ENCODE peak calls at places on chromosomes 2 and 18, in six cellular contexts. One of them, this sample, is unnamed.

GRCh38 chr2:56183643-56184499 is at the start of gene CCDC85A:
- DNase-seq in type B pancreatic cell: peak
- DNase-seq in choroid plexus epithelial cell: peak
- DNase-seq in GM12865: peak
- DNase-seq in neural crest cell: peak
- DNase-seq in mesothelial cell of epicardium: peak
- DNase-seq in this sample: peak

GRCh38 chr2:46008082-46008870 is 288.9 kb upstream of the EPAS1 start:
- DNase-seq in type B pancreatic cell: no peak
- DNase-seq in choroid plexus epithelial cell: peak
- DNase-seq in GM12865: no peak
- DNase-seq in neural crest cell: no peak
- DNase-seq in mesothelial cell of epicardium: no peak
- DNase-seq in this sample: no peak

GRCh38 chr2:85259101-85259590 is 68.6 kb downstream of the TGOLN2 start:
- DNase-seq in type B pancreatic cell: no peak
- DNase-seq in choroid plexus epithelial cell: peak
- DNase-seq in GM12865: no peak
- DNase-seq in neural crest cell: no peak
- DNase-seq in mesothelial cell of epicardium: no peak
- DNase-seq in this sample: no peak

GRCh38 chr2:25078171-25079049 is 36.5 kb downstream of the EFR3B start:
- DNase-seq in type B pancreatic cell: no peak
- DNase-seq in choroid plexus epithelial cell: peak
- DNase-seq in GM12865: no peak
- DNase-seq in neural crest cell: no peak
- DNase-seq in mesothelial cell of epicardium: no peak
- DNase-seq in this sample: no peak

GRCh38 chr18:650428-650858 is 7.0 kb upstream of the TYMS start:
- DNase-seq in type B pancreatic cell: no peak
- DNase-seq in choroid plexus epithelial cell: no peak
- DNase-seq in GM12865: peak
- DNase-seq in neural crest cell: no peak
- DNase-seq in mesothelial cell of epicardium: no peak
- DNase-seq in this sample: no peak

GRCh38 chr18:40157120-40157519 is 1797.9 kb upstream of the PIK3C3 start:
- DNase-seq in type B pancreatic cell: no peak
- DNase-seq in choroid plexus epithelial cell: no peak
- DNase-seq in GM12865: no peak
- DNase-seq in neural crest cell: no peak
- DNase-seq in mesothelial cell of epicardium: no peak
- DNase-seq in this sample: no peak

GRCh38 chr2:237603718-237604362 is 13.3 kb upstream of the RAB17 start:
- DNase-seq in type B pancreatic cell: no peak
- DNase-seq in choroid plexus epithelial cell: peak
- DNase-seq in GM12865: peak
- DNase-seq in neural crest cell: no peak
- DNase-seq in mesothelial cell of epicardium: no peak
- DNase-seq in this sample: peak

GRCh38 chr18:23114911-23115310 is 20.4 kb upstream of the CABLES1 start:
- DNase-seq in type B pancreatic cell: no peak
- DNase-seq in choroid plexus epithelial cell: peak
- DNase-seq in GM12865: no peak
- DNase-seq in neural crest cell: no peak
- DNase-seq in mesothelial cell of epicardium: no peak
- DNase-seq in this sample: no peak

GRCh38 chr2:191696001-191696400 is 18.1 kb downstream of the NABP1 start:
- DNase-seq in type B pancreatic cell: no peak
- DNase-seq in choroid plexus epithelial cell: peak
- DNase-seq in GM12865: no peak
- DNase-seq in neural crest cell: no peak
- DNase-seq in mesothelial cell of epicardium: no peak
- DNase-seq in this sample: no peak

GRCh38 chr2:3254438-3254941 is 123.1 kb downstream of the EIPR1 start:
- DNase-seq in type B pancreatic cell: no peak
- DNase-seq in choroid plexus epithelial cell: no peak
- DNase-seq in GM12865: peak
- DNase-seq in neural crest cell: no peak
- DNase-seq in mesothelial cell of epicardium: no peak
- DNase-seq in this sample: peak

DNA sequence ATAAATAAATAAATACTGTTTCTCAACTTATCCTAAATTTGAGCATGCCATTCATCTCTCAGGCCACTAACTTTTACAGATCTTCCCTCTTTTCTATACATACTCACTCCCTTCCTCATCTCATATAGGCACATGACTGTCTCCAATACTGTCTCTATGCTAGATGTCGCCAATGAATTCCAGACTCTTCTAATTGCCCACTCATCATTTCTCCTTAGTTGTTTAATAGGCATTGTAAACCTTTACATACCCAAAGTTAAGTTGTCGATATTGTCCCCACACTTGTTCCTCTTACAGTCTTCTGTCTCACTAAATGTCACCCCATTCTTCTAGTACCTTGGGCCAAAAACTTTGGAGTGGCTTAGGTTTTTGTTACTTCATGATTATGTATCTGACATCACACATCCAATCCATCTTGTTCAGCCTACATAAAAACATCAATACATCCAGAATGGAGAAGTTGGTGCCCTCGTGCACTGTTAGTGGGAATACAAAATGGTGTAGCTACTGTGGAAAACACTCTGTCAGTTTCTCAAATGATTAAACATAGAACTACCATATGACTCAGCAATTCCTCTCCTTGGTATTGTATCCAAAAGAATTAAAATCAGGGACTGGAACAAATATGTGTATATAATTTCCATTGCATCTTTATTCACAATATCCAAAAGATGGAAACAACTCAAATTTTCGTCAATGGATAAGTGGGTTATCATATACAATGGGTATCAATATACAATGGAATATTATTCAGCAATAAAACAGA is 935.1 kb downstream of the SLC4A3 start:
- DNase-seq in type B pancreatic cell: no peak
- DNase-seq in choroid plexus epithelial cell: no peak
- DNase-seq in GM12865: no peak
- DNase-seq in neural crest cell: no peak
- DNase-seq in mesothelial cell of epicardium: no peak
- DNase-seq in this sample: no peak
- TF ChIP-seq CTCF in type B pancreatic cell: no peak
- TF ChIP-seq CTCF in choroid plexus epithelial cell: no peak
- TF ChIP-seq CTCF in GM12865: no peak
- TF ChIP-seq CTCF in neural crest cell: no peak
- TF ChIP-seq CTCF in mesothelial cell of epicardium: no peak
- TF ChIP-seq CTCF in this sample: no peak

DNA sequence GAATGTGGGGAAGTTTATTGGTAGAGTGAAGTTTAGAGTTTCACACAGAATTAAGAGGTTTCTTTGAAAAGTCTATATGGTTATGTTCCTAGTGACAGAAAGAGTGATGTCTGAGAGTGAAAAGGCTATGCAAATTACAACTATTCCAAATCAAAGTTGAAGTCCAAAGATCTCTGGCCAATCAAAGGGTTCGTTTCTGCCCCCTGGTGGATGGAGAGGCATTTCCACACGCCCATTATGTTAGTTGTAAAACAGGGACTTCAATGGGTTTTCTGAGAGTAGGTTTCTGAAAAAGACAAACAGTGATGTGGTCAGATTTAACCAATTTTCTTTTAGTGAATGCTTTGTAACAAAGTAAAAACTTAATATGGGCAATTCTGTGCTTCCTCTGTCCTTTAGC is 441.5 kb upstream of the POU3F3 start:
- DNase-seq in type B pancreatic cell: no peak
- DNase-seq in choroid plexus epithelial cell: peak
- DNase-seq in GM12865: peak
- DNase-seq in neural crest cell: peak
- DNase-seq in mesothelial cell of epicardium: no peak
- DNase-seq in this sample: no peak
- TF ChIP-seq CTCF in type B pancreatic cell: peak
- TF ChIP-seq CTCF in choroid plexus epithelial cell: peak
- TF ChIP-seq CTCF in GM12865: peak
- TF ChIP-seq CTCF in neural crest cell: peak
- TF ChIP-seq CTCF in mesothelial cell of epicardium: peak
- TF ChIP-seq CTCF in this sample: no peak

GRCh38 chr2:102155703-102156515 is 13.4 kb downstream of the IL1R1 start:
- DNase-seq in type B pancreatic cell: no peak
- DNase-seq in choroid plexus epithelial cell: peak
- DNase-seq in GM12865: no peak
- DNase-seq in neural crest cell: no peak
- DNase-seq in mesothelial cell of epicardium: no peak
- DNase-seq in this sample: no peak

GRCh38 chr2:102158336-102158735 is 15.8 kb downstream of the IL1R1 start:
- DNase-seq in type B pancreatic cell: no peak
- DNase-seq in choroid plexus epithelial cell: no peak
- DNase-seq in GM12865: no peak
- DNase-seq in neural crest cell: no peak
- DNase-seq in mesothelial cell of epicardium: no peak
- DNase-seq in this sample: no peak

GRCh38 chr2:102154364-102154763 is 11.8 kb downstream of the IL1R1 start:
- DNase-seq in type B pancreatic cell: no peak
- DNase-seq in choroid plexus epithelial cell: no peak
- DNase-seq in GM12865: no peak
- DNase-seq in neural crest cell: no peak
- DNase-seq in mesothelial cell of epicardium: no peak
- DNase-seq in this sample: no peak

GRCh38 chr2:102155131-102155702 is 12.7 kb downstream of the IL1R1 start:
- DNase-seq in type B pancreatic cell: no peak
- DNase-seq in choroid plexus epithelial cell: no peak
- DNase-seq in GM12865: no peak
- DNase-seq in neural crest cell: no peak
- DNase-seq in mesothelial cell of epicardium: no peak
- DNase-seq in this sample: no peak

DNA sequence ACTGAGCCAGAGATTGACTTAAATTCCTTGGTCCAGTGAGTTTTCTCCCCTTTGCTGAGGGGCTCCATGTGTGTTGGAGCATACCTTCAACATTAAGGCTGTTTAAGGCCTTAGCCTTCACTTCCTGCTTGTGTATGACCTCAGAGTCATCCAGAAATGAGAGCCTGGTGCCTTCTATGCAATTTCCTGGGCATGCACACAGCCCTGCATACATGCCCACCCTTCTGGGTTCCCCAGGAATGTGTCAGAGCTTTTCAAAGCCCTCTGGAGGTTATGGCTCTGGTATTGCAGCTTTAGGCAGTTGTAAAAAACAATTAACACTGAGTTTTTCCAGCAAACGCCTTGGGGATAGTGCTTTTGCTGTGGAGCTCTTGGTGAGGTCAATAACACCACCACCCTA is 16.7 kb downstream of the IL1R1 start:
- DNase-seq in type B pancreatic cell: no peak
- DNase-seq in choroid plexus epithelial cell: no peak
- DNase-seq in GM12865: no peak
- DNase-seq in neural crest cell: no peak
- DNase-seq in mesothelial cell of epicardium: no peak
- DNase-seq in this sample: no peak
- TF ChIP-seq CTCF in type B pancreatic cell: no peak
- TF ChIP-seq CTCF in choroid plexus epithelial cell: peak
- TF ChIP-seq CTCF in GM12865: no peak
- TF ChIP-seq CTCF in neural crest cell: no peak
- TF ChIP-seq CTCF in mesothelial cell of epicardium: no peak
- TF ChIP-seq CTCF in this sample: no peak

GRCh38 chr18:76434452-76434851 is 60.6 kb downstream of the ZNF516 start:
- DNase-seq in type B pancreatic cell: no peak
- DNase-seq in choroid plexus epithelial cell: no peak
- DNase-seq in GM12865: no peak
- DNase-seq in neural crest cell: no peak
- DNase-seq in mesothelial cell of epicardium: no peak
- DNase-seq in this sample: no peak

GRCh38 chr18:76433788-76434187 is 61.3 kb downstream of the ZNF516 start:
- DNase-seq in type B pancreatic cell: no peak
- DNase-seq in choroid plexus epithelial cell: no peak
- DNase-seq in GM12865: no peak
- DNase-seq in neural crest cell: no peak
- DNase-seq in mesothelial cell of epicardium: no peak
- DNase-seq in this sample: no peak

GRCh38 chr18:76437011-76437410 is 58.0 kb downstream of the ZNF516 start:
- DNase-seq in type B pancreatic cell: peak
- DNase-seq in choroid plexus epithelial cell: no peak
- DNase-seq in GM12865: no peak
- DNase-seq in neural crest cell: no peak
- DNase-seq in mesothelial cell of epicardium: no peak
- DNase-seq in this sample: no peak

GRCh38 chr18:76436342-76436741 is 58.7 kb downstream of the ZNF516 start:
- DNase-seq in type B pancreatic cell: peak
- DNase-seq in choroid plexus epithelial cell: no peak
- DNase-seq in GM12865: no peak
- DNase-seq in neural crest cell: no peak
- DNase-seq in mesothelial cell of epicardium: no peak
- DNase-seq in this sample: no peak

GRCh38 chr18:76435321-76435989 is 59.6 kb downstream of the ZNF516 start:
- DNase-seq in type B pancreatic cell: peak
- DNase-seq in choroid plexus epithelial cell: no peak
- DNase-seq in GM12865: no peak
- DNase-seq in neural crest cell: no peak
- DNase-seq in mesothelial cell of epicardium: no peak
- DNase-seq in this sample: no peak
- TF ChIP-seq CTCF in type B pancreatic cell: no peak
- TF ChIP-seq CTCF in choroid plexus epithelial cell: peak
- TF ChIP-seq CTCF in GM12865: no peak
- TF ChIP-seq CTCF in neural crest cell: no peak
- TF ChIP-seq CTCF in mesothelial cell of epicardium: no peak
- TF ChIP-seq CTCF in this sample: no peak

DNA sequence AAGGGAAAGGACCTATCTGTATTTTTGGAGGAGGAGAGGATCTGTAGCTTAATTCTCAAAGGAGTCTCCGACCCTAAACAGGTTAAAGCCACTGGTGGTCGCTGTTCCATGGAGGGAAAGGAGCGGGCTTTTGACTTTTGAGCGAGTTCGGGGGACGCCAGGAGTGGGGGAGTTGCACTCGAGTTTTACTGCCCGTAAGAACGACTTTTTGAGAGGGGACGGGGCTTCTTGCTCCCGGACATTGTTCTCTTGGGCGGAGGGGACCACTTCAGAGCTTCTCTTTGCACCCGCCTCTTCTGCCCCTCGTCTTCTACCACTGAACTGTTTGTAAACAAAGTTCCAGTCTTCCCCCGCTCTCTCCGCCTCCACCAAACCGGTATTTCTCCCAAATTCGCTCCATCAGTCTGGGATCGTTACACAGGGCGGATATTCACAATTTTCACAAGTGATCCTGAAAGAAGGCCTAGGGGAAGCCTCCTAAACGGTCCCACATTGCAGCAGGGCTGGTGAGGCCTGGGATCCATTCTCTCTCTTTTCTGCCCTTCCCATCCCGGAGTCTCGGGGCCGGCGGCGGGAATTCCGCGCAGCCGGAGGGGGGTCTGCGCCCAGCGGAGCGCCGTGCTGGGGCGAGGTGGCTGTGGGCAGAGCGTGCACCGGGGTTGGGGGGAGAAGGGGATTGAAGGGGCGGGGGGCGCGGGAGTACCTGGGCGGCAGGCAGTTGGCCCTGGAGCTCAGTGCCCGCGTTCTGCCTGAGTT is 6.6 kb downstream of the DLX2 start:
- DNase-seq in type B pancreatic cell: no peak
- DNase-seq in choroid plexus epithelial cell: no peak
- DNase-seq in GM12865: no peak
- DNase-seq in neural crest cell: peak
- DNase-seq in mesothelial cell of epicardium: peak
- DNase-seq in this sample: no peak
- TF ChIP-seq CTCF in type B pancreatic cell: peak
- TF ChIP-seq CTCF in choroid plexus epithelial cell: peak
- TF ChIP-seq CTCF in GM12865: peak
- TF ChIP-seq CTCF in neural crest cell: peak
- TF ChIP-seq CTCF in mesothelial cell of epicardium: no peak
- TF ChIP-seq CTCF in this sample: no peak